ENCODE peak calls at places on chromosomes 5 and 9, in nine cellular contexts. One of them, this sample, is unnamed.

GRCh38 chr9:98318834-98319478 is 63.5 kb upstream of the TBC1D2 start:
- DNase-seq in fibroblast of mammary gland: peak; percentile 91
- DNase-seq in Daoy: peak; percentile 19
- DNase-seq in kidney: peak; percentile 20
- DNase-seq in naive thymus-derived CD8-positive, alpha-beta T cell: no peak
- DNase-seq in stomach: no peak
- DNase-seq in foreskin fibroblast: peak; percentile 47
- DNase-seq in fibroblast of lung: peak; percentile 65
- DNase-seq in HCEC 1CT: peak; percentile 63
- DNase-seq in this sample: no peak

GRCh38 chr9:79652598-79652997 is 80.8 kb downstream of the TLE4 start:
- DNase-seq in HCEC 1CT: peak; percentile 34
- DNase-seq in Daoy: no peak
- DNase-seq in fibroblast of mammary gland: no peak
- DNase-seq in naive thymus-derived CD8-positive, alpha-beta T cell: no peak
- DNase-seq in kidney: no peak
- DNase-seq in fibroblast of lung: peak; percentile 51
- DNase-seq in foreskin fibroblast: no peak
- DNase-seq in stomach: no peak
- DNase-seq in this sample: no peak

GRCh38 chr5:59666709-59667108 is 226.8 kb downstream of the PDE4D start:
- DNase-seq in kidney: no peak
- DNase-seq in Daoy: no peak
- DNase-seq in fibroblast of mammary gland: no peak
- DNase-seq in naive thymus-derived CD8-positive, alpha-beta T cell: no peak
- DNase-seq in HCEC 1CT: no peak
- DNase-seq in foreskin fibroblast: no peak
- DNase-seq in stomach: no peak
- DNase-seq in fibroblast of lung: no peak
- DNase-seq in this sample: no peak

GRCh38 chr5:171521219-171521633 is 101.8 kb downstream of the FGF18 start:
- DNase-seq in kidney: no peak
- DNase-seq in fibroblast of lung: peak; percentile 96
- DNase-seq in fibroblast of mammary gland: peak; percentile 94
- DNase-seq in naive thymus-derived CD8-positive, alpha-beta T cell: no peak
- DNase-seq in foreskin fibroblast: peak; percentile 95
- DNase-seq in Daoy: peak; percentile 83
- DNase-seq in HCEC 1CT: peak; percentile 93
- DNase-seq in stomach: no peak
- DNase-seq in this sample: no peak

GRCh38 chr5:78361226-78361993 is 993 bp downstream of the SCAMP1 start:
- DNase-seq in stomach: peak; percentile 79
- DNase-seq in naive thymus-derived CD8-positive, alpha-beta T cell: peak; percentile 9
- DNase-seq in kidney: peak; percentile 63
- DNase-seq in foreskin fibroblast: peak; percentile 69
- DNase-seq in Daoy: peak; percentile 77
- DNase-seq in HCEC 1CT: peak; percentile 38
- DNase-seq in fibroblast of lung: peak; percentile 75
- DNase-seq in fibroblast of mammary gland: peak; percentile 84
- DNase-seq in this sample: peak; percentile 61

GRCh38 chr5:63877961-63878360 is 84.3 kb downstream of the HTR1A start:
- DNase-seq in kidney: no peak
- DNase-seq in Daoy: no peak
- DNase-seq in stomach: no peak
- DNase-seq in fibroblast of mammary gland: no peak
- DNase-seq in foreskin fibroblast: no peak
- DNase-seq in HCEC 1CT: no peak
- DNase-seq in fibroblast of lung: no peak
- DNase-seq in naive thymus-derived CD8-positive, alpha-beta T cell: no peak
- DNase-seq in this sample: no peak

GRCh38 chr9:125189011-125189360 is 617 bp downstream of the PPP6C start:
- DNase-seq in fibroblast of mammary gland: no peak
- DNase-seq in stomach: peak; percentile 38
- DNase-seq in foreskin fibroblast: peak; percentile 16
- DNase-seq in HCEC 1CT: no peak
- DNase-seq in fibroblast of lung: no peak
- DNase-seq in naive thymus-derived CD8-positive, alpha-beta T cell: peak; percentile 34
- DNase-seq in Daoy: peak; percentile 24
- DNase-seq in kidney: peak; percentile 84
- DNase-seq in this sample: peak; percentile 75

GRCh38 chr5:180139731-180140626 is 68.4 kb upstream of the RNF130 start:
- DNase-seq in foreskin fibroblast: no peak
- DNase-seq in naive thymus-derived CD8-positive, alpha-beta T cell: no peak
- DNase-seq in stomach: peak; percentile 20
- DNase-seq in HCEC 1CT: no peak
- DNase-seq in Daoy: peak; percentile 2
- DNase-seq in fibroblast of mammary gland: no peak
- DNase-seq in fibroblast of lung: no peak
- DNase-seq in kidney: peak; percentile 56
- DNase-seq in this sample: no peak

GRCh38 chr5:60287174-60287771 is 393.7 kb upstream of the PDE4D start:
- DNase-seq in fibroblast of mammary gland: peak; percentile 70
- DNase-seq in fibroblast of lung: peak; percentile 52
- DNase-seq in stomach: peak; percentile 46
- DNase-seq in Daoy: peak; percentile 7
- DNase-seq in naive thymus-derived CD8-positive, alpha-beta T cell: no peak
- DNase-seq in HCEC 1CT: peak; percentile 54
- DNase-seq in kidney: no peak
- DNase-seq in foreskin fibroblast: peak; percentile 34
- DNase-seq in this sample: peak; percentile 80

GRCh38 chr5:136027316-136027715 is 1.5 kb upstream of the TGFBI start:
- DNase-seq in fibroblast of lung: no peak
- DNase-seq in stomach: no peak
- DNase-seq in fibroblast of mammary gland: no peak
- DNase-seq in HCEC 1CT: no peak
- DNase-seq in naive thymus-derived CD8-positive, alpha-beta T cell: no peak
- DNase-seq in kidney: no peak
- DNase-seq in Daoy: no peak
- DNase-seq in foreskin fibroblast: no peak
- DNase-seq in this sample: no peak

GRCh38 chr5:36060516-36060885 is 6.2 kb downstream of the UGT3A2 start:
- DNase-seq in fibroblast of mammary gland: peak; percentile 16
- DNase-seq in naive thymus-derived CD8-positive, alpha-beta T cell: no peak
- DNase-seq in stomach: no peak
- DNase-seq in HCEC 1CT: peak; percentile 29
- DNase-seq in Daoy: no peak
- DNase-seq in foreskin fibroblast: peak; percentile 56
- DNase-seq in fibroblast of lung: no peak
- DNase-seq in kidney: no peak
- DNase-seq in this sample: peak; percentile 4

GRCh38 chr5:92633821-92634220 is 947.2 kb downstream of the NR2F1-AS1 start:
- DNase-seq in fibroblast of mammary gland: no peak
- DNase-seq in naive thymus-derived CD8-positive, alpha-beta T cell: no peak
- DNase-seq in foreskin fibroblast: peak; percentile 22
- DNase-seq in HCEC 1CT: no peak
- DNase-seq in kidney: no peak
- DNase-seq in fibroblast of lung: no peak
- DNase-seq in stomach: no peak
- DNase-seq in Daoy: no peak
- DNase-seq in this sample: no peak

GRCh38 chr5:143177263-143177994 is 226.1 kb downstream of the NR3C1 start:
- DNase-seq in foreskin fibroblast: peak; percentile 48
- DNase-seq in kidney: peak; percentile 77
- DNase-seq in naive thymus-derived CD8-positive, alpha-beta T cell: no peak
- DNase-seq in HCEC 1CT: peak; percentile 82
- DNase-seq in fibroblast of lung: peak; percentile 100
- DNase-seq in fibroblast of mammary gland: peak; percentile 89
- DNase-seq in Daoy: peak; percentile 99
- DNase-seq in stomach: peak; percentile 65
- DNase-seq in this sample: no peak

GRCh38 chr9:35616681-35617459 is 1.3 kb downstream of the CD72 start:
- DNase-seq in kidney: peak; percentile 91
- DNase-seq in stomach: peak; percentile 77
- DNase-seq in foreskin fibroblast: peak; percentile 71
- DNase-seq in HCEC 1CT: no peak
- DNase-seq in fibroblast of lung: peak; percentile 66
- DNase-seq in fibroblast of mammary gland: peak; percentile 71
- DNase-seq in naive thymus-derived CD8-positive, alpha-beta T cell: peak; percentile 68
- DNase-seq in Daoy: peak; percentile 72
- DNase-seq in this sample: peak; percentile 47

GRCh38 chr9:123011878-123012528 is 21.5 kb upstream of the GPR21 start:
- DNase-seq in stomach: no peak
- DNase-seq in fibroblast of mammary gland: peak; percentile 17
- DNase-seq in fibroblast of lung: no peak
- DNase-seq in naive thymus-derived CD8-positive, alpha-beta T cell: no peak
- DNase-seq in HCEC 1CT: peak; percentile 38
- DNase-seq in kidney: no peak
- DNase-seq in Daoy: no peak
- DNase-seq in foreskin fibroblast: no peak
- DNase-seq in this sample: no peak

GRCh38 chr9:27487927-27488326 is 36.2 kb upstream of the IFNK start:
- DNase-seq in fibroblast of mammary gland: no peak
- DNase-seq in kidney: no peak
- DNase-seq in HCEC 1CT: no peak
- DNase-seq in Daoy: no peak
- DNase-seq in foreskin fibroblast: no peak
- DNase-seq in stomach: no peak
- DNase-seq in fibroblast of lung: no peak
- DNase-seq in naive thymus-derived CD8-positive, alpha-beta T cell: no peak
- DNase-seq in this sample: no peak

GRCh38 chr5:172529896-172530295 is 75.6 kb upstream of the SH3PXD2B start:
- DNase-seq in stomach: no peak
- DNase-seq in fibroblast of lung: no peak
- DNase-seq in kidney: no peak
- DNase-seq in foreskin fibroblast: no peak
- DNase-seq in fibroblast of mammary gland: no peak
- DNase-seq in Daoy: no peak
- DNase-seq in HCEC 1CT: no peak
- DNase-seq in naive thymus-derived CD8-positive, alpha-beta T cell: no peak
- DNase-seq in this sample: no peak

GRCh38 chr9:4353236-4353635 is 53.4 kb upstream of the GLIS3 start:
- DNase-seq in foreskin fibroblast: peak; percentile 38
- DNase-seq in stomach: no peak
- DNase-seq in Daoy: no peak
- DNase-seq in HCEC 1CT: no peak
- DNase-seq in kidney: no peak
- DNase-seq in fibroblast of mammary gland: no peak
- DNase-seq in fibroblast of lung: no peak
- DNase-seq in naive thymus-derived CD8-positive, alpha-beta T cell: no peak
- DNase-seq in this sample: no peak

GRCh38 chr5:94778299-94778698 is 159.8 kb downstream of the SLF1 start:
- DNase-seq in fibroblast of mammary gland: no peak
- DNase-seq in fibroblast of lung: no peak
- DNase-seq in Daoy: no peak
- DNase-seq in stomach: no peak
- DNase-seq in kidney: no peak
- DNase-seq in naive thymus-derived CD8-positive, alpha-beta T cell: no peak
- DNase-seq in foreskin fibroblast: peak; percentile 10
- DNase-seq in HCEC 1CT: no peak
- DNase-seq in this sample: no peak

GRCh38 chr9:13279284-13280162 is at the start of gene MPDZ:
- DNase-seq in kidney: peak; percentile 82
- DNase-seq in foreskin fibroblast: peak; percentile 76
- DNase-seq in fibroblast of lung: peak; percentile 73
- DNase-seq in Daoy: peak; percentile 87
- DNase-seq in fibroblast of mammary gland: peak; percentile 63
- DNase-seq in HCEC 1CT: peak; percentile 50
- DNase-seq in stomach: peak; percentile 57
- DNase-seq in naive thymus-derived CD8-positive, alpha-beta T cell: no peak
- DNase-seq in this sample: peak; percentile 69

This sample was measured in erythroblast.